ENCODE peak calls at places on chromosome 6, in five cellular contexts. Y, F, Z, G and E are unnamed samples.

GRCh38 chr6:43258180-43258579 is 14.9 kb downstream of the TTBK1 start:
- DNase-seq in Y (no peak), F (no peak), Z (no peak), G (no peak), E (no peak)

GRCh38 chr6:37242429-37243052 is 15.0 kb upstream of the TBC1D22B start:
- DNase-seq in Y (peak), F (peak), Z (no peak), G (peak), E (peak)

GRCh38 chr6:170038251-170038650 is 252.6 kb downstream of the DLL1 start:
- DNase-seq in Y (no peak), F (no peak), Z (no peak), G (no peak), E (no peak)

GRCh38 chr6:140768133-140768532 is 1364.6 kb upstream of the GJE1 start:
- DNase-seq in Y (no peak), F (no peak), Z (no peak), G (no peak), E (no peak)

GRCh38 chr6:128725271-128726233 is 157.4 kb upstream of the LAMA2 start:
- DNase-seq in Y (no peak), F (no peak), Z (peak), G (no peak), E (no peak)

GRCh38 chr6:33000053-33000452 is 9.3 kb downstream of the HLA-DOA start:
- DNase-seq in Y (no peak), F (no peak), Z (peak), G (peak), E (no peak)

GRCh38 chr6:24882295-24882694 is 53.5 kb downstream of the RIPOR2 start:
- DNase-seq in Y (no peak), F (no peak), Z (no peak), G (peak), E (no peak)

GRCh38 chr6:123527406-123527805 is 109.3 kb downstream of the TRDN start:
- DNase-seq in Y (no peak), F (no peak), Z (peak), G (no peak), E (no peak)

GRCh38 chr6:31114970-31115849 is 610 bp downstream of the PSORS1C1 start:
- DNase-seq in Y (no peak), F (no peak), Z (peak), G (peak), E (peak)

GRCh38 chr6:30612213-30612612 is 4.8 kb downstream of the PPP1R10 start:
- DNase-seq in Y (no peak), F (no peak), Z (peak), G (no peak), E (no peak)

GRCh38 chr6:132130530-132131298 is 179.5 kb upstream of the CCN2 start:
- DNase-seq in Y (peak), F (no peak), Z (peak), G (no peak), E (no peak)

GRCh38 chr6:24901698-24902328 is 33.9 kb downstream of the RIPOR2 start:
- DNase-seq in Y (no peak), F (no peak), Z (no peak), G (no peak), E (no peak)

GRCh38 chr6:150063640-150064039 is 5.3 kb downstream of the ULBP3 start:
- DNase-seq in Y (no peak), F (no peak), Z (no peak), G (no peak), E (no peak)

GRCh38 chr6:19279137-19279747 is 557.9 kb upstream of the ID4 start:
- DNase-seq in Y (no peak), F (no peak), Z (no peak), G (no peak), E (no peak)

GRCh38 chr6:52176550-52176949 is 9.6 kb upstream of the IL17A start:
- DNase-seq in Y (no peak), F (no peak), Z (no peak), G (no peak), E (no peak)

DNA sequence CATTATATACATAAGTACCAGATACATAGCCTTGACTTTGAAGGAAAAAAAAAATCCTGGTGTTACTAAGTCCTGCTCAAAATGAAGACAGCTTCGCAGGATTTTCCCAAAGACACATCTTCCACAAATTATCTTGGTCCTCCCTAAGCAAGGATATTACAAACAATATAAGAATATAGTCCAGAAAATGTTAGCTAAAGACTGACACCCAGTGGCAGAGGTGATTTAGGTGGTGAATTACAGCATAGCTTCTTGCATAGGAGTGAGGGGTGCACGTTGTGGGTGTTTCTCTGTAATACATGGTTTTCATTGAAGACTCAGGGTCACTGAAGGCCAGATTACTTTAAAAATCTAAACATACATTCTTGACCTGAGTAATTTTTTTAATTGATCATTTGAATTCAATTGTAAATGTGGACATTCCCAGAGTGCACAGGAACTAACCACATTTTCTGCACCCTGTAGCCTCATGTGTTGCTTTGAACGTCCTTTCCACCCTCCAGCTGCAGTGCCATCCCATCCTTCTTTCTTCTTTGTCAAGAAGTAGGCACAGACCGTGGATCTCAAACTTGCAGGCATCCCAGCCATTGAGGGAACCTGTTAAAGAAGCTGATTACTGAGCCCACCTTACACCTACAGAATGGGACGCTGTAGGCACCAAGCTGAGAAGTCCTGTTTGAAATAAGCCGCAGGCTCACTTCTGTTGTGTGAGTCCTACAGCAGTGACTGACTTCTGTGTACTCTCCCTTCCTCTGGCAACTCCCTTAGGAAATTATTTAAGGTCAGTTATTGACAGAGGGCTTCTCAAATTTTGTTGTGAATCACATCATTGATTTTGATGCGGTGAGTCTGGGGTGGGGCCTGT is 102.6 kb downstream of the PERP start:
- DNase-seq in Y (no peak), F (no peak), Z (peak), G (peak), E (no peak)
- TF ChIP-seq CTCF in Y (peak), F (peak), Z (peak), G (peak), E (peak)

GRCh38 chr6:41027251-41027650 is 11.8 kb downstream of the UNC5CL start:
- DNase-seq in Y (no peak), F (no peak), Z (no peak), G (no peak), E (no peak)

GRCh38 chr6:41025966-41026365 is 13.1 kb downstream of the UNC5CL start:
- DNase-seq in Y (no peak), F (no peak), Z (no peak), G (no peak), E (no peak)

GRCh38 chr6:41032830-41033229 is 6.2 kb downstream of the UNC5CL start:
- DNase-seq in Y (no peak), F (no peak), Z (no peak), G (no peak), E (no peak)

GRCh38 chr6:41027799-41028617 is 11.0 kb downstream of the UNC5CL start:
- DNase-seq in Y (no peak), F (peak), Z (peak), G (peak), E (no peak)

GRCh38 chr6:41028618-41029486 is 10.2 kb downstream of the UNC5CL start:
- DNase-seq in Y (no peak), F (no peak), Z (peak), G (no peak), E (no peak)
- H3K4me3 ChIP-seq in Y (peak), F (peak), Z (no peak), G (no peak), E (peak)

GRCh38 chr6:107489636-107490567 is at the start of gene SOBP:
- DNase-seq in Y (no peak), F (peak), Z (peak), G (peak), E (no peak)
- TF ChIP-seq CTCF in Y (no peak), F (no peak), Z (peak), G (no peak), E (no peak)

GRCh38 chr6:90383212-90383611 is 86.6 kb upstream of the BACH2 start:
- DNase-seq in Y (no peak), F (no peak), Z (peak), G (no peak), E (no peak)
- H3K4me3 ChIP-seq in Y (no peak), F (no peak), Z (no peak), G (no peak), E (no peak)